ENCODE peak calls at places on chromosomes 6 and 20, in four cellular contexts. R is heart left ventricle, A is testis, Y is kidney. K is an unnamed sample.
A peak's percentile ranks its signal among the peaks of the same experiment; 100 is the strongest.

GRCh38 chr6:20454201-20454824 is 52.6 kb downstream of the E2F3 start:
- DNase-seq in A (no peak), Y (no peak), R (no peak), K (no peak)

GRCh38 chr20:57659131-57659788 is 39.0 kb upstream of the ZBP1 start:
- DNase-seq in Y (peak; percentile 63), R (peak; percentile 7), A (peak; percentile 6), K (peak; percentile 3)

GRCh38 chr6:149134531-149134933 is 183.0 kb upstream of the TAB2 start:
- DNase-seq in A (no peak), Y (no peak), R (no peak), K (no peak)

GRCh38 chr6:16582437-16583150 is 178.7 kb downstream of the ATXN1 start:
- DNase-seq in R (no peak), Y (no peak), A (no peak), K (no peak)

GRCh38 chr20:44683263-44684046 is 31.7 kb upstream of the CCN5 start:
- DNase-seq in A (peak; percentile 67), Y (no peak), R (no peak), K (no peak)

GRCh38 chr6:4567141-4567540 is 209.1 kb upstream of the CDYL start:
- DNase-seq in R (no peak), A (no peak), Y (no peak), K (no peak)

GRCh38 chr6:15901141-15902115 is 227.5 kb upstream of the MYLIP start:
- DNase-seq in A (no peak), Y (no peak), R (no peak), K (no peak)

GRCh38 chr6:119436583-119436982 is 87.0 kb upstream of the MAN1A1 start:
- DNase-seq in R (no peak), Y (no peak), A (no peak), K (no peak)

GRCh38 chr6:42041131-42042055 is 8.9 kb upstream of the TAF8 start:
- DNase-seq in A (peak; percentile 68), R (peak; percentile 59), Y (no peak), K (no peak)

GRCh38 chr6:134170844-134171243 is 118.4 kb upstream of the SLC2A12 start:
- DNase-seq in A (no peak), R (no peak), Y (no peak), K (no peak)

GRCh38 chr20:62405108-62405980 is 1.7 kb downstream of the CABLES2 start:
- DNase-seq in A (peak; percentile 66), Y (no peak), R (peak; percentile 65), K (no peak)

GRCh38 chr20:13105864-13106457 is 97.2 kb downstream of the SPTLC3 start:
- DNase-seq in Y (no peak), R (no peak), A (no peak), K (no peak)

GRCh38 chr20:44643596-44644383 is 7.7 kb downstream of the ADA start:
- DNase-seq in Y (peak; percentile 87), A (no peak), R (peak; percentile 82), K (no peak)

GRCh38 chr20:45317826-45318225 is 9.7 kb upstream of the MATN4 start:
- DNase-seq in A (no peak), Y (no peak), R (no peak), K (no peak)

GRCh38 chr20:34316191-34316814 is 13.1 kb upstream of the AHCY start:
- DNase-seq in Y (no peak), A (no peak), R (no peak), K (no peak)

GRCh38 chr20:59559863-59560262 is 44.5 kb upstream of the PHACTR3 start:
- DNase-seq in Y (no peak), R (no peak), A (no peak), K (no peak)

GRCh38 chr6:89281779-89282246 is 33.3 kb downstream of the GABRR2 start:
- DNase-seq in Y (no peak), A (peak; percentile 50), R (no peak), K (no peak)

GRCh38 chr6:152091851-152092341 is 284.4 kb downstream of the ESR1 start:
- DNase-seq in R (no peak), A (no peak), Y (no peak), K (no peak)

GRCh38 chr6:45812937-45813336 is 202.7 kb downstream of the CLIC5 start:
- DNase-seq in Y (no peak), A (no peak), R (peak; percentile 35), K (no peak)

GRCh38 chr6:83198486-83199172 is 5.5 kb downstream of the RWDD2A start:
- DNase-seq in Y (no peak), A (no peak), R (no peak), K (no peak)

GRCh38 chr6:166561766-166562165 is 24.7 kb downstream of the RAMACL start:
- DNase-seq in R (no peak), A (peak; percentile 34), Y (no peak), K (no peak)

GRCh38 chr20:25623225-25623735 is 534 bp downstream of the NANP start:
- DNase-seq in R (peak; percentile 58), A (peak; percentile 65), Y (peak; percentile 80), K (peak; percentile 3)

GRCh38 chr6:117352466-117353081 is 73.2 kb downstream of the ROS1 start:
- DNase-seq in R (no peak), Y (no peak), A (no peak), K (no peak)

GRCh38 chr6:63963756-63964315 is 328.2 kb downstream of the PHF3 start:
- DNase-seq in Y (no peak), A (no peak), R (no peak), K (no peak)

GRCh38 chr6:13427838-13428527 is 59.4 kb downstream of the GFOD1 start:
- DNase-seq in R (no peak), Y (no peak), A (no peak), K (no peak)

GRCh38 chr20:34970193-34971037 is 14.7 kb downstream of the MYH7B start:
- DNase-seq in Y (no peak), A (no peak), R (no peak), K (no peak)

GRCh38 chr6:30548375-30548774 is 7.9 kb downstream of the GNL1 start:
- DNase-seq in Y (no peak), R (no peak), A (no peak), K (no peak)

GRCh38 chr20:14521016-14521415 is 183.6 kb upstream of the FLRT3 start:
- DNase-seq in Y (no peak), R (no peak), A (no peak), K (no peak)

GRCh38 chr6:167758309-167759023 is 68.2 kb upstream of the AFDN start:
- DNase-seq in Y (peak; percentile 43), A (no peak), R (no peak), K (no peak)

GRCh38 chr20:63950701-63951397 is 5.4 kb downstream of the UCKL1 start:
- DNase-seq in Y (peak; percentile 77), R (peak; percentile 83), A (peak; percentile 57), K (no peak)

GRCh38 chr20:63951398-63952209 is 4.6 kb downstream of the UCKL1 start:
- DNase-seq in R (peak; percentile 75), Y (peak; percentile 81), A (no peak), K (no peak)

GRCh38 chr20:63952210-63952535 is 4.0 kb downstream of the UCKL1 start:
- DNase-seq in A (no peak), R (no peak), Y (no peak), K (no peak)

GRCh38 chr20:63953764-63954429 is 2.3 kb downstream of the UCKL1 start:
- DNase-seq in A (no peak), R (no peak), Y (no peak), K (no peak)

DNA sequence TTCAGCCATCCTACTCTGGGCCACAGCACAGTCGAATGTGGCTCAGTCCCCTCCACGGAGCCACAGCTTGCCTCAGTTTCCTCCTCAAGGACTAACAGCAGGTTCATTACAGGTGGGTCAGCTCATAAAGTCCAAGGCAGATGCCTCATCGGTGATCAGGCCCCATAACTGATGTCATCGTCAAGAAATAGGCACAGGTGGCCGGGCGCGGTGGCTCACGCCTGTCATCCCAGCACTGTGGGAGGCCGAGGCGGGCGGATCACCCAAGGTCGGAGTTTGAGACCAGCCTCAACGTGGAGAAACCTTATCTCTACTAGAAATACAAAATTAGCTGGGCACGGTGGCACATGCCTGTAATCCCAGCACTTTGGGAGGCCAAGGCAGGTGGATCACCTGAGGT is 3.4 kb downstream of the UCKL1 start:
- DNase-seq in R (no peak), A (no peak), Y (no peak), K (no peak)
- H3K27ac ChIP-seq in R (peak overlapping the region; percentile 96), A (peak overlapping the region; percentile 93), Y (no peak overlapping the region), K (no peak overlapping the region)

DNA sequence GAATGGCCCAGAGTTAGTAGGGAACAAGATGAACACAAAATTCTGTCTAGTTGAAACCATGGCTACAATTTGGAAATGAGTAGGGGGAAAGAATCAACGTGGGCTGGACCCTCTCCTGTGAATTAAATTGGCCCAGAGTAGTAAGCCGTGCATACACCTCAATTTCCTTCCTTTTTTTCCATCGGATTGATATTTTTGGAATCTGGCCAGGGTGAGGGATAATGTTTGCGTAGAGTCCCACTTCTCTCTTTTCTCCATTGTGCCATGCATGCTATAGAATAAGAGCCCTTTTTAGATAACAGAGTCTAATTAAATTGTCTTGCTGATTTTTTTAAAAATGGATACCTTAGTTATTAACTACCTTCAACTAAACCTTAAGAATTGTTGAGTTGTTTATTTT is 35.2 kb downstream of the XRN2 start:
- DNase-seq in A (no peak), Y (no peak), R (no peak), K (no peak)
- H3K36me3 ChIP-seq in A (no peaks in the 10 kb centered on the region), Y (peaks cover 39% of the 10 kb centered on the region), R (peaks cover 94% of the 10 kb centered on the region), K (peaks cover 25% of the 10 kb centered on the region)

DNA sequence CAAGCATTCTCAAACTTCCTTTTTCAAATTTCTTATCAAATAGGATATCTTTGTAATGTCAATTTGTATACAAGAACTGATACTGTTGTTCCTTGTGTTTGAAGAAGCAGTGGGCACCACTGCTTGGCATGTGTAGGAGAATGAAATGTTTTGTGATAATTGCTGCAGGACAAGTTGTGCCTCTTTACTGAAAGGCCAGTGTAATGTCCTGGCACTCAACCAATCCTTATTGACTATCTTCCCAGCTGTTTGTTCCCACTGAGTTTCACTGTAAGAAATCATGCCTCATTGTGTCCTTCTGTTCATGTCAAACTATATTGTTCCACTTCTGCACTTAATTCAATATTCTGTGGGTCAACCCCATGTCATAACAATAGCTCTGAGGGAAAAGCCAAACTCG is 136.1 kb upstream of the FAM83B start:
- DNase-seq in R (no peak), Y (no peak), A (no peak), K (no peak)
- H3K27ac ChIP-seq in R (no peak overlapping the region), Y (no peak overlapping the region), A (no peak overlapping the region), K (no peak overlapping the region)

DNA sequence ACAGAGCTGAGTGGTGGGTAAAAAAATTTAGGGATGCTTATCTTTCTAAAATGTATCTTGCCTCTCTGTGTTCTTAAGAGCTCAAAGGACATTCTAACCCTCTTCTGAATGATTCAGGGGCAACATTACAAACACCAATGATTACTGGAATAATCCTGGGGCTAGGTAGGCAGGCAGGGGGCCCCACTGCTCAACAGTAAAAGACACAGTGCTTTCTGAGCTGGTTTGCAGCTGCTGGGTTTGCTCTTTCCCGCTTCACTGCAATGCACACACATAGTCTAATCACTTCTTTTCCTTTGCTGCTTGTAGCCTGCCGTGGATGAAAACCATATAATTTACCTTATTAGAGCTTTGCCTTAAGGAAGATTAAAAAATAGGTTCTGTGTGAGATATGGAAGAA is 23.9 kb downstream of the CLDN20 start:
- DNase-seq in Y (no peak), A (no peak), R (no peak), K (no peak)
- H3K36me3 ChIP-seq in Y (peaks cover 12% of the 10 kb centered on the region), A (no peaks in the 10 kb centered on the region), R (peaks cover 64% of the 10 kb centered on the region), K (peaks cover 10% of the 10 kb centered on the region)

GRCh38 chr6:145081677-145082076 is 653.6 kb downstream of the EPM2A start:
- DNase-seq in A (no peak), R (no peak), Y (no peak), K (no peak)

GRCh38 chr6:145091102-145091826 is 644.1 kb downstream of the EPM2A start:
- DNase-seq in R (no peak), Y (no peak), A (no peak), K (no peak)

GRCh38 chr6:145087034-145087433 is 648.3 kb downstream of the EPM2A start:
- DNase-seq in Y (no peak), R (no peak), A (no peak), K (no peak)

GRCh38 chr6:145082359-145082758 is 653.0 kb downstream of the EPM2A start:
- DNase-seq in A (no peak), R (no peak), Y (no peak), K (no peak)

GRCh38 chr6:145086197-145086596 is 649.1 kb downstream of the EPM2A start:
- DNase-seq in A (no peak), Y (no peak), R (peak; percentile 29), K (no peak)
- H3K27ac ChIP-seq in A (no peak overlapping the region), Y (no peak overlapping the region), R (no peak overlapping the region), K (no peak overlapping the region)

K was measured in thoracic aorta.